ENCODE peak calls at places on chromosomes 2 and 18, in ten cellular contexts. O is Kasumi-1; P is amniotic stem cell; S is NCI-H2171 treated with DMSO at 0.1 percent for 48 hours; J is CD8-positive, alpha-beta T cell; L is cardiac fibroblast; C is NCI-H1105; Q is ovary; X is NCI-H774; A is T-cell. E is an unnamed sample.

GRCh38 chr2:142190805-142191204 is 60.0 kb upstream of the LRP1B start:
- DNase-seq in S (no peak), J (no peak), C (no peak), Q (no peak), A (no peak), P (no peak), X (no peak), L (peak; percentile 54), O (no peak), E (no peak)

GRCh38 chr2:200352631-200353030 is 46.1 kb downstream of the SPATS2L start:
- DNase-seq in J (no peak), A (no peak), Q (no peak), C (no peak), P (no peak), X (no peak), O (no peak), S (no peak), L (peak; percentile 72), E (no peak)

GRCh38 chr2:77778917-77779316 is 256.7 kb upstream of the LRRTM4 start:
- DNase-seq in O (no peak), Q (no peak), L (no peak), S (no peak), J (no peak), X (no peak), A (no peak), P (no peak), C (no peak), E (no peak)

GRCh38 chr2:212619954-212620353 is 81.4 kb upstream of the ERBB4 start:
- DNase-seq in C (no peak), O (no peak), L (no peak), P (no peak), S (no peak), J (no peak), X (no peak), A (no peak), Q (no peak), E (no peak)

GRCh38 chr2:68646303-68646702 is 2.9 kb downstream of the PROKR1 start:
- DNase-seq in C (no peak), S (peak; percentile 18), L (no peak), O (peak; percentile 60), X (no peak), Q (no peak), P (no peak), J (no peak), A (no peak), E (no peak)

GRCh38 chr2:225452677-225453076 is 53.2 kb downstream of the NYAP2 start:
- DNase-seq in Q (no peak), J (no peak), S (no peak), A (no peak), L (no peak), O (no peak), X (no peak), P (no peak), C (no peak), E (no peak)

GRCh38 chr2:160306985-160307384 is 106.9 kb upstream of the ITGB6 start:
- DNase-seq in Q (peak; percentile 57), S (no peak), J (no peak), A (no peak), L (peak; percentile 96), X (no peak), O (no peak), C (no peak), P (no peak), E (no peak)

GRCh38 chr2:29016500-29016899 is 35.4 kb downstream of the TOGARAM2 start:
- DNase-seq in L (no peak), Q (no peak), X (no peak), S (no peak), O (no peak), P (no peak), A (no peak), C (no peak), J (no peak), E (no peak)

GRCh38 chr2:144354953-144355352 is 165.0 kb downstream of the ZEB2 start:
- DNase-seq in Q (no peak), O (no peak), X (no peak), A (no peak), P (no peak), C (no peak), S (no peak), L (peak; percentile 54), J (no peak), E (no peak)

GRCh38 chr2:104434363-104434792 is 419.5 kb upstream of the POU3F3 start:
- DNase-seq in C (peak; percentile 56), S (no peak), A (no peak), X (peak; percentile 79), J (no peak), Q (no peak), P (no peak), O (no peak), L (no peak), E (no peak)

GRCh38 chr2:66432801-66433694 is 1.9 kb upstream of the MEIS1 start:
- DNase-seq in C (peak; percentile 91), J (no peak), X (peak; percentile 94), L (peak; percentile 98), S (peak; percentile 97), P (peak; percentile 91), O (peak; percentile 48), A (peak; percentile 4), Q (peak; percentile 91), E (peak; percentile 90)

GRCh38 chr2:10019174-10019971 is 24.0 kb upstream of the KLF11 start:
- DNase-seq in S (no peak), A (no peak), Q (no peak), C (no peak), X (no peak), O (no peak), J (no peak), L (no peak), P (no peak), E (no peak)

GRCh38 chr2:78992451-78992806 is 33.1 kb upstream of the REG3G start:
- DNase-seq in L (peak; percentile 1), S (no peak), O (no peak), P (no peak), Q (no peak), X (peak; percentile 11), A (no peak), C (no peak), J (no peak), E (no peak)

GRCh38 chr18:79092869-79093268 is 23.7 kb downstream of the ATP9B start:
- DNase-seq in P (no peak), X (no peak), O (no peak), A (no peak), C (no peak), L (no peak), Q (no peak), S (no peak), J (no peak), E (no peak)

GRCh38 chr2:185291035-185291647 is 447.5 kb upstream of the FSIP2 start:
- DNase-seq in C (no peak), P (peak; percentile 6), O (peak; percentile 84), S (peak; percentile 7), J (no peak), A (no peak), X (no peak), L (peak; percentile 46), Q (no peak), E (peak; percentile 62)

GRCh38 chr2:177314194-177314593 is 49.7 kb upstream of the NFE2L2 start:
- DNase-seq in S (no peak), A (no peak), X (no peak), O (no peak), J (no peak), Q (no peak), L (peak; percentile 90), C (no peak), P (no peak), E (no peak)